ENCODE peak calls at places on chromosome 18, in ten cellular contexts. One of them, this sample, is unnamed.

GRCh38 chr18:74951165-74951760 is 257.7 kb downstream of the PTGR3 start:
- DNase-seq in psoas muscle: no peak
- DNase-seq in Peyer's patch: no peak
- DNase-seq in adrenal gland: no peak
- DNase-seq in ascending aorta: no peak
- DNase-seq in colonic mucosa: peak; percentile 35
- DNase-seq in kidney: peak; percentile 77
- DNase-seq in effector memory CD4-positive, alpha-beta T cell: peak; percentile 6
- DNase-seq in DND-41: no peak
- DNase-seq in fibroblast of lung: peak; percentile 98
- DNase-seq in this sample: no peak

GRCh38 chr18:78778651-78779050 is 201.0 kb upstream of the SALL3 start:
- DNase-seq in ascending aorta: no peak
- DNase-seq in Peyer's patch: no peak
- DNase-seq in effector memory CD4-positive, alpha-beta T cell: no peak
- DNase-seq in kidney: no peak
- DNase-seq in DND-41: no peak
- DNase-seq in psoas muscle: no peak
- DNase-seq in fibroblast of lung: no peak
- DNase-seq in adrenal gland: no peak
- DNase-seq in colonic mucosa: no peak
- DNase-seq in this sample: no peak

GRCh38 chr18:75407468-75408437 is 19.8 kb downstream of the SMIM21 start:
- DNase-seq in kidney: no peak
- DNase-seq in DND-41: no peak
- DNase-seq in ascending aorta: no peak
- DNase-seq in fibroblast of lung: peak; percentile 36
- DNase-seq in psoas muscle: no peak
- DNase-seq in colonic mucosa: no peak
- DNase-seq in effector memory CD4-positive, alpha-beta T cell: no peak
- DNase-seq in adrenal gland: no peak
- DNase-seq in Peyer's patch: no peak
- DNase-seq in this sample: no peak

GRCh38 chr18:32368170-32368569 is 102.5 kb downstream of the GAREM1 start:
- DNase-seq in adrenal gland: no peak
- DNase-seq in psoas muscle: no peak
- DNase-seq in DND-41: no peak
- DNase-seq in effector memory CD4-positive, alpha-beta T cell: no peak
- DNase-seq in fibroblast of lung: peak; percentile 29
- DNase-seq in colonic mucosa: no peak
- DNase-seq in Peyer's patch: no peak
- DNase-seq in ascending aorta: no peak
- DNase-seq in kidney: no peak
- DNase-seq in this sample: no peak

GRCh38 chr18:33914399-33914798 is 310.3 kb downstream of the NOL4 start:
- DNase-seq in DND-41: no peak
- DNase-seq in kidney: no peak
- DNase-seq in colonic mucosa: no peak
- DNase-seq in psoas muscle: no peak
- DNase-seq in ascending aorta: no peak
- DNase-seq in effector memory CD4-positive, alpha-beta T cell: no peak
- DNase-seq in Peyer's patch: no peak
- DNase-seq in fibroblast of lung: peak; percentile 8
- DNase-seq in adrenal gland: no peak
- DNase-seq in this sample: no peak

GRCh38 chr18:63339920-63340484 is 20.4 kb upstream of the BCL2 start:
- DNase-seq in DND-41: peak; percentile 55
- DNase-seq in psoas muscle: no peak
- DNase-seq in kidney: no peak
- DNase-seq in effector memory CD4-positive, alpha-beta T cell: no peak
- DNase-seq in ascending aorta: no peak
- DNase-seq in Peyer's patch: no peak
- DNase-seq in fibroblast of lung: peak; percentile 58
- DNase-seq in adrenal gland: no peak
- DNase-seq in colonic mucosa: no peak
- DNase-seq in this sample: peak; percentile 29

GRCh38 chr18:24799720-24800119 is 339.3 kb downstream of the HRH4 start:
- DNase-seq in psoas muscle: no peak
- DNase-seq in DND-41: no peak
- DNase-seq in ascending aorta: no peak
- DNase-seq in Peyer's patch: no peak
- DNase-seq in adrenal gland: no peak
- DNase-seq in colonic mucosa: no peak
- DNase-seq in effector memory CD4-positive, alpha-beta T cell: no peak
- DNase-seq in kidney: no peak
- DNase-seq in fibroblast of lung: no peak
- DNase-seq in this sample: no peak

GRCh38 chr18:74521068-74521725 is 13.1 kb upstream of the CNDP1 start:
- DNase-seq in psoas muscle: no peak
- DNase-seq in Peyer's patch: no peak
- DNase-seq in ascending aorta: no peak
- DNase-seq in effector memory CD4-positive, alpha-beta T cell: no peak
- DNase-seq in fibroblast of lung: no peak
- DNase-seq in colonic mucosa: no peak
- DNase-seq in kidney: no peak
- DNase-seq in adrenal gland: no peak
- DNase-seq in DND-41: no peak
- DNase-seq in this sample: no peak

GRCh38 chr18:58605027-58606020 is 23.6 kb downstream of the ALPK2 start:
- DNase-seq in DND-41: no peak
- DNase-seq in effector memory CD4-positive, alpha-beta T cell: peak; percentile 13
- DNase-seq in colonic mucosa: no peak
- DNase-seq in psoas muscle: no peak
- DNase-seq in ascending aorta: no peak
- DNase-seq in adrenal gland: no peak
- DNase-seq in Peyer's patch: no peak
- DNase-seq in kidney: no peak
- DNase-seq in fibroblast of lung: peak; percentile 43
- DNase-seq in this sample: no peak

GRCh38 chr18:36546028-36546427 is 248.5 kb downstream of the FHOD3 start:
- DNase-seq in fibroblast of lung: no peak
- DNase-seq in adrenal gland: no peak
- DNase-seq in colonic mucosa: no peak
- DNase-seq in Peyer's patch: no peak
- DNase-seq in DND-41: no peak
- DNase-seq in effector memory CD4-positive, alpha-beta T cell: no peak
- DNase-seq in kidney: no peak
- DNase-seq in ascending aorta: no peak
- DNase-seq in psoas muscle: no peak
- DNase-seq in this sample: no peak

GRCh38 chr18:25399554-25399953 is 47.6 kb upstream of the ZNF521 start:
- DNase-seq in effector memory CD4-positive, alpha-beta T cell: no peak
- DNase-seq in psoas muscle: no peak
- DNase-seq in ascending aorta: no peak
- DNase-seq in kidney: no peak
- DNase-seq in fibroblast of lung: no peak
- DNase-seq in Peyer's patch: no peak
- DNase-seq in colonic mucosa: no peak
- DNase-seq in DND-41: no peak
- DNase-seq in adrenal gland: no peak
- DNase-seq in this sample: no peak

GRCh38 chr18:58178476-58178875 is 134.4 kb downstream of the NEDD4L start:
- DNase-seq in colonic mucosa: no peak
- DNase-seq in fibroblast of lung: peak; percentile 28
- DNase-seq in adrenal gland: no peak
- DNase-seq in ascending aorta: no peak
- DNase-seq in kidney: no peak
- DNase-seq in effector memory CD4-positive, alpha-beta T cell: no peak
- DNase-seq in Peyer's patch: no peak
- DNase-seq in DND-41: no peak
- DNase-seq in psoas muscle: no peak
- DNase-seq in this sample: no peak

GRCh38 chr18:55416791-55417190 is 171.2 kb downstream of the TCF4 start:
- DNase-seq in DND-41: no peak
- DNase-seq in colonic mucosa: no peak
- DNase-seq in psoas muscle: no peak
- DNase-seq in fibroblast of lung: peak; percentile 28
- DNase-seq in kidney: no peak
- DNase-seq in adrenal gland: no peak
- DNase-seq in effector memory CD4-positive, alpha-beta T cell: no peak
- DNase-seq in Peyer's patch: no peak
- DNase-seq in ascending aorta: no peak
- DNase-seq in this sample: no peak

DNA sequence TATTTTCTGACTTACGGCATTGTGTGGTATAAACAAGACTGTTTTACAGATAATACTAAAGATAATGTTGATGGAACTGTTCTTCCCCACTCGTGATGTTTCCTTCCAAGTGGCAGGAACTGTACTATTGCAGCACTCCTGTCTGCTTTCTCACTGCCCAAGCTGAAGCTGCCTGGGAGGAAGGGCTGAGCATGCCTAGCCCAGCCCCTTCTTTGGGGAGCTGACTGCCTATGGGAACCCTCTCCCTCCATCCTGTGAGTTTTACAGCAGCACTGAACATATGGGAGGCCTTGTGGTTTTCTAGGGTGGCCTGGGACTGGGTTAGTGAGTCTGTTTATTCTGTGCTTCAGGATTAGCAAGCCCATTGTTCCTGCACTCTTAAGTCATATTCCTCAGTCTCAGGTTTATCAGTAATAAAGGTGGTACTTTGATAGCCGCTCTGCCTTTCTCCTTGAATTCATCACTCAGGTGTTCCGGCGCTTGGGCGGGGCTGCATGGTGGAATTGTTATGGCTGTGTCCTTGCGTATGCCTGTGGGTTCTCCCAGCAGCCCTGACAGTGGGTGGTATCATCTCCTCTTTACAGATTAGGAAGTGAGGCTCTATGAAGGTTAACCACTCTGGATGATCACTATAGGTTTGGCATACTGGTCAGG is 379.7 kb downstream of the PTPRM start:
- DNase-seq in kidney: peak; percentile 68
- DNase-seq in adrenal gland: peak; percentile 57
- DNase-seq in effector memory CD4-positive, alpha-beta T cell: no peak
- DNase-seq in psoas muscle: no peak
- DNase-seq in fibroblast of lung: peak; percentile 94
- DNase-seq in DND-41: no peak
- DNase-seq in colonic mucosa: peak; percentile 44
- DNase-seq in ascending aorta: no peak
- DNase-seq in Peyer's patch: no peak
- DNase-seq in this sample: peak; percentile 2
- H3K27ac ChIP-seq in kidney: no peak overlapping the region
- H3K27ac ChIP-seq in adrenal gland: peak overlapping the region; percentile 45
- H3K27ac ChIP-seq in effector memory CD4-positive, alpha-beta T cell: no peak overlapping the region
- H3K27ac ChIP-seq in psoas muscle: no peak overlapping the region
- H3K27ac ChIP-seq in fibroblast of lung: peak overlapping the region; percentile 36
- H3K27ac ChIP-seq in DND-41: no peak overlapping the region
- H3K27ac ChIP-seq in colonic mucosa: peak overlapping the region; percentile 66
- H3K27ac ChIP-seq in ascending aorta: no peak overlapping the region
- H3K27ac ChIP-seq in Peyer's patch: peak overlapping the region; percentile 82
- H3K27ac ChIP-seq in this sample: no peak overlapping the region

GRCh38 chr18:10312316-10313015 is 142.0 kb upstream of the APCDD1 start:
- DNase-seq in colonic mucosa: no peak
- DNase-seq in effector memory CD4-positive, alpha-beta T cell: no peak
- DNase-seq in ascending aorta: no peak
- DNase-seq in DND-41: no peak
- DNase-seq in fibroblast of lung: no peak
- DNase-seq in kidney: no peak
- DNase-seq in adrenal gland: no peak
- DNase-seq in psoas muscle: no peak
- DNase-seq in Peyer's patch: no peak
- DNase-seq in this sample: no peak
- H3K27ac ChIP-seq in colonic mucosa: no peak overlapping the region
- H3K27ac ChIP-seq in effector memory CD4-positive, alpha-beta T cell: no peak overlapping the region
- H3K27ac ChIP-seq in ascending aorta: no peak overlapping the region
- H3K27ac ChIP-seq in DND-41: no peak overlapping the region
- H3K27ac ChIP-seq in fibroblast of lung: no peak overlapping the region
- H3K27ac ChIP-seq in kidney: no peak overlapping the region
- H3K27ac ChIP-seq in adrenal gland: no peak overlapping the region
- H3K27ac ChIP-seq in psoas muscle: no peak overlapping the region
- H3K27ac ChIP-seq in Peyer's patch: no peak overlapping the region
- H3K27ac ChIP-seq in this sample: no peak overlapping the region

GRCh38 chr18:48026216-48026615 is 95.8 kb upstream of the SMAD2 start:
- DNase-seq in fibroblast of lung: no peak
- DNase-seq in effector memory CD4-positive, alpha-beta T cell: no peak
- DNase-seq in psoas muscle: no peak
- DNase-seq in kidney: peak; percentile 42
- DNase-seq in Peyer's patch: no peak
- DNase-seq in adrenal gland: no peak
- DNase-seq in ascending aorta: no peak
- DNase-seq in DND-41: no peak
- DNase-seq in colonic mucosa: no peak
- DNase-seq in this sample: no peak
- H3K27ac ChIP-seq in fibroblast of lung: no peak overlapping the region
- H3K27ac ChIP-seq in effector memory CD4-positive, alpha-beta T cell: no peak overlapping the region
- H3K27ac ChIP-seq in psoas muscle: no peak overlapping the region
- H3K27ac ChIP-seq in kidney: no peak overlapping the region
- H3K27ac ChIP-seq in Peyer's patch: no peak overlapping the region
- H3K27ac ChIP-seq in adrenal gland: no peak overlapping the region
- H3K27ac ChIP-seq in ascending aorta: no peak overlapping the region
- H3K27ac ChIP-seq in DND-41: no peak overlapping the region
- H3K27ac ChIP-seq in colonic mucosa: no peak overlapping the region
- H3K27ac ChIP-seq in this sample: no peak overlapping the region

GRCh38 chr18:12691021-12691420 is 11.5 kb downstream of the CEP76 start:
- DNase-seq in effector memory CD4-positive, alpha-beta T cell: no peak
- DNase-seq in fibroblast of lung: no peak
- DNase-seq in adrenal gland: no peak
- DNase-seq in DND-41: no peak
- DNase-seq in colonic mucosa: no peak
- DNase-seq in Peyer's patch: no peak
- DNase-seq in psoas muscle: no peak
- DNase-seq in kidney: no peak
- DNase-seq in ascending aorta: no peak
- DNase-seq in this sample: no peak

GRCh38 chr18:12686100-12686499 is 16.4 kb downstream of the CEP76 start:
- DNase-seq in adrenal gland: no peak
- DNase-seq in colonic mucosa: no peak
- DNase-seq in Peyer's patch: no peak
- DNase-seq in ascending aorta: no peak
- DNase-seq in kidney: no peak
- DNase-seq in effector memory CD4-positive, alpha-beta T cell: no peak
- DNase-seq in DND-41: no peak
- DNase-seq in fibroblast of lung: peak; percentile 35
- DNase-seq in psoas muscle: no peak
- DNase-seq in this sample: no peak

GRCh38 chr18:12692206-12692605 is 10.3 kb downstream of the CEP76 start:
- DNase-seq in DND-41: no peak
- DNase-seq in kidney: no peak
- DNase-seq in colonic mucosa: no peak
- DNase-seq in ascending aorta: no peak
- DNase-seq in adrenal gland: no peak
- DNase-seq in fibroblast of lung: no peak
- DNase-seq in Peyer's patch: no peak
- DNase-seq in psoas muscle: no peak
- DNase-seq in effector memory CD4-positive, alpha-beta T cell: no peak
- DNase-seq in this sample: no peak

GRCh38 chr18:12694032-12694431 is 8.5 kb downstream of the CEP76 start:
- DNase-seq in fibroblast of lung: no peak
- DNase-seq in kidney: no peak
- DNase-seq in adrenal gland: no peak
- DNase-seq in psoas muscle: no peak
- DNase-seq in ascending aorta: no peak
- DNase-seq in effector memory CD4-positive, alpha-beta T cell: no peak
- DNase-seq in Peyer's patch: no peak
- DNase-seq in colonic mucosa: no peak
- DNase-seq in DND-41: no peak
- DNase-seq in this sample: no peak

DNA sequence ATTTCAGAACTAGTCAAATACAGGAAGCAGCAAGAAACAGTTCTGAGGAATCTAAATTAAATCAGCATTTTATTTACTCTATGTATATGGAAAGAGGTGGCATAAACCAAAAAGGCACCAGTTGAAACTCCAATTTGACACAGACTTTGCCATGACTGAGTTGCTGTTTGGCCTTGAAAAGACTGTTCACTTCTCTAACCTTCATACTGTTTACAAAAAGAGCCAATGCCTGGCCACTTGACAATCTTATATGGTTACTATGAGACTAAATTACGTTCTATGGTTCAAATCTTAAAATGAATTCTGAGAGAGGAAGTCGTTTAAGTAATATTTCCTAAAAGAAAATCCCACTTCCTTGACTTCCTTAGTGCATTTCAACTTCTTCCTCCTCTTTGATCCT is 13.3 kb downstream of the CEP76 start:
- DNase-seq in effector memory CD4-positive, alpha-beta T cell: no peak
- DNase-seq in fibroblast of lung: no peak
- DNase-seq in psoas muscle: no peak
- DNase-seq in kidney: no peak
- DNase-seq in Peyer's patch: no peak
- DNase-seq in ascending aorta: no peak
- DNase-seq in colonic mucosa: no peak
- DNase-seq in DND-41: no peak
- DNase-seq in adrenal gland: no peak
- DNase-seq in this sample: no peak
- H3K27ac ChIP-seq in effector memory CD4-positive, alpha-beta T cell: no peak overlapping the region
- H3K27ac ChIP-seq in fibroblast of lung: no peak overlapping the region
- H3K27ac ChIP-seq in psoas muscle: no peak overlapping the region
- H3K27ac ChIP-seq in kidney: no peak overlapping the region
- H3K27ac ChIP-seq in Peyer's patch: no peak overlapping the region
- H3K27ac ChIP-seq in ascending aorta: no peak overlapping the region
- H3K27ac ChIP-seq in colonic mucosa: no peak overlapping the region
- H3K27ac ChIP-seq in DND-41: no peak overlapping the region
- H3K27ac ChIP-seq in adrenal gland: no peak overlapping the region
- H3K27ac ChIP-seq in this sample: no peak overlapping the region

This sample was measured in naive thymus-derived CD4-positive, alpha-beta T cell.